ENCODE peak calls at places on chromosomes 2 and 18, in ten cellular contexts. S is neural crest cell; A is fibroblast of lung; Y is B cell; O is GM13977; V is glutamatergic neuron; K is CD4-positive, alpha-beta T cell; P is tibial artery; C is RWPE1; U is mammary epithelial cell. G is an unnamed sample.

GRCh38 chr2:121897335-121897970 is 142.0 kb downstream of the TSN start:
- DNase-seq in A (peak; percentile 13), V (no peak), P (no peak), C (peak; percentile 22), U (peak; percentile 17), Y (no peak), O (peak; percentile 76), S (peak; percentile 39), K (no peak), G (peak; percentile 41)

GRCh38 chr18:31102020-31102684 is at the start of gene DSC2:
- DNase-seq in V (peak; percentile 88), O (peak; percentile 36), C (peak; percentile 25), S (peak; percentile 41), U (peak; percentile 78), K (no peak), Y (no peak), P (peak; percentile 22), A (no peak), G (no peak)

GRCh38 chr2:177670791-177671528 is 278.4 kb downstream of the AGPS start:
- DNase-seq in K (no peak), P (no peak), V (no peak), Y (no peak), C (no peak), O (no peak), U (no peak), A (no peak), S (no peak), G (no peak)

GRCh38 chr2:215436705-215437570 is 1.1 kb upstream of the FN1 start:
- DNase-seq in Y (peak; percentile 44), O (peak; percentile 53), V (peak; percentile 32), U (no peak), S (no peak), P (peak; percentile 30), A (peak; percentile 66), K (no peak), C (no peak), G (no peak)

GRCh38 chr2:152493417-152493816 is 158.4 kb downstream of the FMNL2 start:
- DNase-seq in S (no peak), K (no peak), P (no peak), O (no peak), A (no peak), U (no peak), Y (no peak), C (no peak), V (no peak), G (no peak)

GRCh38 chr2:191384829-191385228 is 139.6 kb downstream of the MYO1B start:
- DNase-seq in U (no peak), A (no peak), C (no peak), O (no peak), K (no peak), Y (no peak), V (no peak), P (no peak), S (no peak), G (no peak)

GRCh38 chr2:120513776-120514357 is 167.9 kb downstream of the INHBB start:
- DNase-seq in O (no peak), C (no peak), U (no peak), V (no peak), A (no peak), K (no peak), Y (no peak), S (no peak), P (no peak), G (no peak)

GRCh38 chr18:12005542-12006487 is 24.5 kb downstream of the IMPA2 start:
- DNase-seq in K (no peak), V (no peak), S (no peak), A (no peak), P (no peak), U (peak; percentile 89), O (no peak), Y (no peak), C (peak; percentile 51), G (no peak)

GRCh38 chr2:173109253-173110188 is 33.9 kb downstream of the MAP3K20 start:
- DNase-seq in V (no peak), S (no peak), A (peak; percentile 61), C (no peak), P (no peak), K (no peak), O (no peak), U (peak; percentile 61), Y (no peak), G (no peak)

GRCh38 chr2:133092571-133092970 is 422.6 kb upstream of the LYPD1 start:
- DNase-seq in P (no peak), V (no peak), K (no peak), A (peak; percentile 2), Y (no peak), O (no peak), C (peak; percentile 1), S (no peak), U (no peak), G (no peak)

GRCh38 chr2:226799211-226799975 is at the start of gene IRS1:
- DNase-seq in K (peak; percentile 72), S (peak; percentile 60), A (peak; percentile 88), U (peak; percentile 71), Y (peak; percentile 89), P (peak; percentile 71), V (peak; percentile 83), O (peak; percentile 84), C (peak; percentile 62), G (peak; percentile 71)

GRCh38 chr2:239871481-239872435 is 153.4 kb downstream of the NDUFA10 start:
- DNase-seq in S (no peak), V (no peak), C (no peak), O (no peak), P (no peak), A (no peak), K (no peak), U (no peak), Y (no peak), G (no peak)

GRCh38 chr2:201157694-201158093 is 25.2 kb upstream of the CASP10 start:
- DNase-seq in K (no peak), P (no peak), C (no peak), Y (no peak), U (peak; percentile 92), O (no peak), V (no peak), S (no peak), A (no peak), G (no peak)

GRCh38 chr18:35854095-35854494 is 118.4 kb upstream of the RMP24 start:
- DNase-seq in K (no peak), S (no peak), O (no peak), V (no peak), P (no peak), C (no peak), A (no peak), Y (no peak), U (no peak), G (no peak)

DNA sequence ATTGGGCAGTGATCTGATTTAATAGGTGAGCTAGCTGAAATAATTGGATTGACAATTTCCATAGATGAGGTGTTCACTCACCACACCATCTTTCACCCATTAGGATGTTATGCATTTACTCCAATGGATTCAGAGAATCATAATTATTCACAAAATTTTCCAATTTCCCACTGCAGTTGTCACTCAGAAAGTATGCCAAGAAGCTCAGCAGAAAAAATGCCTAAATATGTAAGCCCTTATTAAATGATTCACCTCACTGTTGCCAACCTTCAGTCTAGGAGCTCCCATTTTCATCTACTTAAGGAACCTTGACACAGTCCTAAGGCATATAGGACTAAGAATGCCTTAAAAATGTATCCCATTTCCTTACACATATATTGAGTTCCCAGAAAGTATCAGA is 94.3 kb downstream of the MBD2 start:
- DNase-seq in A (no peak), O (no peak), S (no peak), Y (no peak), V (no peak), C (no peak), U (no peak), P (no peak), K (no peak), G (no peak)
- TF ChIP-seq CTCF in A (no peak), O (no peak), S (no peak), Y (no peak), V (no peak), C (no peak), U (no peak), P (no peak), K (no peak), G (no peak)

DNA sequence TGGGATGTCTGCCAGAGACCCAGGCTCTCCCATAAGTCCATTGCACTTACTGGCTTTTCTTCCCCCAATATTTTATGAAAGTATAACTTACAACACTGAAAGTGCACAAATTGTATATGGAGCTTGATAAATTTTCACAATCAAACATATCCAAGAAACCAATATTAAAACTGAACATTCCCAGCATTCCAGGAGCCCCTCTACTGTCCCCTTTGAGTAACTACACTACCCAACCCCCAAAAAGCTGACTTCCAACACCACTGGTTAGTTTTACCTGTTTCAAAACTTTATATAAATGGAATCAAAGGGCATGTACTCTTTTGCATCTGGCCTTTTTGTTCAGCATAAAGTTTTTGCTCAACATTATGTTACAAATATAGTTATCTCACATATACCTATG is 35.2 kb upstream of the PKDCC start:
- DNase-seq in O (no peak), S (no peak), K (no peak), V (no peak), A (no peak), U (no peak), P (no peak), C (no peak), Y (no peak), G (no peak)
- TF ChIP-seq CTCF in O (no peak), S (no peak), K (no peak), V (no peak), A (no peak), U (no peak), P (no peak), C (no peak), Y (no peak), G (no peak)

DNA sequence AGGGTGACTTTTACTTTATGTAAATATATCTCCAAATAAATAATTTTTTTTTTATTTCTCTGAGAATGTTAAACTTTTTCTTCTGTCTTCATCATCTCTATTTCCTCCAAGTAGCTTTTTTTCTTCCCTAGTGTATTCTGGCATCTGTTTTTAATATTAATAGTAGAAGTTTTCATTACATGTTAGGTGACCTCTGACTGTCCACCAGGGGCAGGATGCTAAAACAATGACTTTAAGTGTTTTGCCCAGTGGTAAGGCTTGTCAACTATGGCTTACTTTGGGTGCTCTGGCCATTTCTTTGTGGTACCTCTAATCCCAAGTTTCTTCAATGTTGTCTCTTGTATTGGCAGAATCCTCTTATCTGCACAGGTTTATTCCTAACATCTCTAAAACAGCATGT is 127.1 kb downstream of the SRBD1 start:
- DNase-seq in C (no peak), P (no peak), K (no peak), U (no peak), V (no peak), S (no peak), O (no peak), A (peak; percentile 15), Y (no peak), G (no peak)
- TF ChIP-seq CTCF in C (peak; percentile 21), P (no peak), K (no peak), U (peak; percentile 26), V (peak; percentile 48), S (peak; percentile 49), O (no peak), A (peak; percentile 19), Y (no peak), G (peak; percentile 37)

DNA sequence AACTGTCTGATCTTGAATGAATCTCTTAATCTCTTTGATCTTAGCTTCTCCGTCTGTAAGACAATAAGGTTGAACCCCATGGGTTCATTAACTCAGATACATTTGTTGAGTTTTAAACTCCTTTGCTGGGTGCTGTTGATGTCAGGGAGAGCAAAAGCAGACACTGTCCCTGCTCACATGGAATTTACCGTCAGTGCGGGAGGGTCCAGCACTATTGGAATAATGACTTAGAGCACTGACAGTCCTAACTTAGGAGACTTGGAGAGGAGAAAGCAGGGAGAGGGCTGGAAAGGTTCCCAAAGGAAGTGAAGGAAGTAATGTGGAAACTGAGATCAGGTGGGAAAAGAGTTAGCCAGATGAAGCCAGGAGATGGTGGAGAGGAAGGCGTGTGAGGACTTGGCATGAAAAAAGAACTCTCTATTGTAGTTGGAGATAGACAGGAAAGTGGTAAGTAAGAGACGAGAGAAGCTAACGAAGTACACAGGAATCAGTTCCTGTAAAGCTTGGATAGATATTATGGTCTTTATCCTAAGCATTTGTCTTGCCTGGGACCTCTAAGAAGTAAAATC is 141.4 kb upstream of the SERTAD2 start:
- DNase-seq in A (no peak), Y (no peak), S (no peak), U (no peak), C (no peak), K (no peak), P (no peak), O (no peak), V (no peak), G (no peak)
- TF ChIP-seq CTCF in A (no peak), Y (no peak), S (no peak), U (no peak), C (no peak), K (no peak), P (no peak), O (no peak), V (no peak), G (no peak)